ENCODE peak calls at places on chromosomes 12 and 14, in five cellular contexts. One of them, this sample, is unnamed.

GRCh38 chr14:52447236-52447635 is 105.1 kb downstream of the TXNDC16 start:
- DNase-seq in AG09309: no peak
- DNase-seq in H7: no peak
- DNase-seq in HT1080: no peak
- DNase-seq in AG10803: no peak
- DNase-seq in this sample: no peak

GRCh38 chr14:69288001-69288771 is 28.2 kb downstream of the GALNT16 start:
- DNase-seq in AG10803: peak
- DNase-seq in AG09309: peak
- DNase-seq in H7: peak
- DNase-seq in HT1080: peak
- DNase-seq in this sample: no peak

GRCh38 chr12:89756638-89757321 is 48.1 kb upstream of the ATP2B1 start:
- DNase-seq in HT1080: peak
- DNase-seq in H7: no peak
- DNase-seq in AG09309: peak
- DNase-seq in AG10803: peak
- DNase-seq in this sample: no peak

GRCh38 chr12:131457028-131457310 is 253.9 kb upstream of the SFSWAP start:
- DNase-seq in H7: peak
- DNase-seq in AG09309: no peak
- DNase-seq in AG10803: no peak
- DNase-seq in HT1080: no peak
- DNase-seq in this sample: no peak

GRCh38 chr12:22255097-22255496 is 79.4 kb downstream of the ST8SIA1 start:
- DNase-seq in H7: peak
- DNase-seq in HT1080: no peak
- DNase-seq in AG09309: no peak
- DNase-seq in AG10803: no peak
- DNase-seq in this sample: no peak

GRCh38 chr12:88520436-88520820 is 59.8 kb downstream of the KITLG start:
- DNase-seq in AG10803: peak
- DNase-seq in AG09309: no peak
- DNase-seq in H7: no peak
- DNase-seq in HT1080: no peak
- DNase-seq in this sample: no peak

GRCh38 chr14:38261620-38262019 is 5.7 kb upstream of the CLEC14A start:
- DNase-seq in AG09309: no peak
- DNase-seq in AG10803: no peak
- DNase-seq in HT1080: no peak
- DNase-seq in H7: no peak
- DNase-seq in this sample: no peak

GRCh38 chr12:12896261-12896660 is 4.9 kb downstream of the GPRC5A start:
- DNase-seq in AG09309: peak
- DNase-seq in HT1080: peak
- DNase-seq in AG10803: peak
- DNase-seq in H7: no peak
- DNase-seq in this sample: no peak

GRCh38 chr12:63882844-63883243 is 38.3 kb downstream of the SRGAP1 start:
- DNase-seq in AG09309: no peak
- DNase-seq in HT1080: no peak
- DNase-seq in AG10803: no peak
- DNase-seq in H7: peak
- DNase-seq in this sample: no peak

GRCh38 chr14:26381405-26381804 is 216.4 kb downstream of the NOVA1 start:
- DNase-seq in AG10803: no peak
- DNase-seq in H7: no peak
- DNase-seq in HT1080: no peak
- DNase-seq in AG09309: no peak
- DNase-seq in this sample: no peak

GRCh38 chr14:31560759-31561154 is 447 bp upstream of the NUBPL start:
- DNase-seq in AG10803: no peak
- DNase-seq in H7: peak
- DNase-seq in HT1080: peak
- DNase-seq in AG09309: no peak
- DNase-seq in this sample: no peak

GRCh38 chr12:113591480-113591971 is 119.9 kb upstream of the LHX5 start:
- DNase-seq in AG09309: no peak
- DNase-seq in HT1080: no peak
- DNase-seq in H7: peak
- DNase-seq in AG10803: no peak
- DNase-seq in this sample: no peak

GRCh38 chr12:25714219-25714984 is 161.3 kb upstream of the LMNTD1 start:
- DNase-seq in H7: no peak
- DNase-seq in AG10803: peak
- DNase-seq in HT1080: no peak
- DNase-seq in AG09309: no peak
- DNase-seq in this sample: no peak

GRCh38 chr14:62301911-62302310 is 539.7 kb downstream of the SNAPC1 start:
- DNase-seq in AG09309: no peak
- DNase-seq in HT1080: peak
- DNase-seq in AG10803: peak
- DNase-seq in H7: no peak
- DNase-seq in this sample: no peak

GRCh38 chr14:68657300-68658028 is 135.4 kb downstream of the ZFP36L1 start:
- DNase-seq in AG10803: no peak
- DNase-seq in HT1080: no peak
- DNase-seq in H7: no peak
- DNase-seq in AG09309: no peak
- DNase-seq in this sample: no peak

GRCh38 chr14:22297376-22297775 is 291.6 kb downstream of the DAD1 start:
- DNase-seq in HT1080: no peak
- DNase-seq in AG09309: no peak
- DNase-seq in H7: no peak
- DNase-seq in AG10803: no peak
- DNase-seq in this sample: no peak

GRCh38 chr14:93375673-93376156 is 28.7 kb downstream of the COX8C start:
- DNase-seq in AG09309: no peak
- DNase-seq in HT1080: peak
- DNase-seq in AG10803: no peak
- DNase-seq in H7: no peak
- DNase-seq in this sample: no peak

GRCh38 chr12:55847033-55847432 is 4.3 kb upstream of the MMP19 start:
- DNase-seq in AG10803: peak
- DNase-seq in H7: peak
- DNase-seq in HT1080: peak
- DNase-seq in AG09309: peak
- DNase-seq in this sample: no peak

This sample was measured in iPS DF 19.7.